ENCODE peak calls at places on chromosomes 3 and 15, in eight cellular contexts. G is SK-N-SH, A is stomach, Z is GM12878, I is upper lobe of left lung, H is transverse colon, U is H1, O is K562. B is an unnamed sample.

GRCh38 chr15:78676424-78677110 is 35.6 kb upstream of the CHRNB4 start:
- DNase-seq in O (no peak), Z (no peak), U (no peak), G (no peak), H (no peak), A (no peak), I (peak), B (peak)

GRCh38 chr3:83403927-83404326 is 1554.9 kb upstream of the CADM2 start:
- DNase-seq in Z (no peak), U (no peak), H (no peak), A (no peak), O (no peak), G (no peak), I (peak), B (no peak)

GRCh38 chr15:27481768-27482167 is 510.8 kb downstream of the GABRG3 start:
- DNase-seq in G (no peak), Z (no peak), O (no peak), H (no peak), A (no peak), I (no peak), U (no peak), B (no peak)

GRCh38 chr3:172315401-172316091 is 132.7 kb downstream of the GHSR start:
- DNase-seq in H (peak), I (no peak), U (no peak), Z (no peak), A (no peak), O (peak), G (no peak), B (peak)

GRCh38 chr3:72317491-72317890 is 530.8 kb downstream of the SHQ1 start:
- DNase-seq in H (no peak), Z (no peak), G (no peak), O (no peak), A (peak), I (no peak), U (no peak), B (no peak)

GRCh38 chr3:179398574-179399249 is 51.2 kb downstream of the MFN1 start:
- DNase-seq in O (no peak), U (no peak), I (no peak), G (no peak), H (no peak), Z (no peak), A (no peak), B (no peak)

GRCh38 chr3:139758654-139759291 is 81.0 kb upstream of the NMNAT3 start:
- DNase-seq in G (no peak), I (no peak), H (no peak), Z (no peak), A (no peak), O (no peak), U (no peak), B (no peak)

GRCh38 chr3:30319713-30320112 is 286.7 kb upstream of the TGFBR2 start:
- DNase-seq in U (peak), H (peak), O (no peak), Z (no peak), I (no peak), G (peak), A (no peak), B (no peak)

GRCh38 chr3:195908439-195909293 is at the start of gene TNK2:
- DNase-seq in U (peak), I (peak), G (peak), O (no peak), A (peak), Z (no peak), H (peak), B (peak)

GRCh38 chr3:173275740-173276139 is 121.8 kb upstream of the NLGN1 start:
- DNase-seq in H (no peak), A (no peak), I (no peak), O (peak), Z (no peak), U (no peak), G (no peak), B (no peak)

GRCh38 chr15:95146476-95146875 is 915.1 kb downstream of the MCTP2 start:
- DNase-seq in O (no peak), H (no peak), I (no peak), Z (no peak), A (no peak), G (no peak), U (no peak), B (no peak)

GRCh38 chr3:62013931-62014330 is 359.4 kb downstream of the FEZF2 start:
- DNase-seq in U (no peak), G (no peak), Z (no peak), O (no peak), A (no peak), H (no peak), I (no peak), B (no peak)

DNA sequence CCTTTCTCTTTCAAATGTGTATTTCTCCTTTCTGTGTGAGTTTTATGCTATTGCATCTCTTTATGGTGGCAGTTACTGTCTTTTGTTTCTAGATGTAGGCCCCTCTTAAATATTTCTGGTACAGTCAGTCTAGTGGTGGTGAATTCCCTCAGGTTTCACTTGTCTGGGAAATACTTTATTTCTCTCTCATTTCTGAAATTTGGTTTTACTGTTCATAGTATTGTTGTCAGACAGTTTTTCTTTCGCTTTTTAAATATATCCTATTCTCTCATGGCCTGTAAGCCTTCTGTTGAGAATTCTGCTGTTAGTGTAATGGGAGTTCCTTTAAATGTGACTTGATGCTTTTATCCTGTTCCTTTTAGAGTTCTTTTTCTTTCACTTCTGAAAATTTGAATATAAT is 874.0 kb downstream of the PLOD2 start:
- DNase-seq in Z (no peak), A (no peak), O (no peak), H (no peak), U (no peak), I (no peak), G (no peak), B (no peak)
- TF ChIP-seq EP300 in Z (no peak), A (no peak), O (no peak), H (no peak), U (no peak), I (no peak), G (no peak), B (no peak)

GRCh38 chr15:66613743-66614142 is 47.9 kb upstream of the LCTL start:
- DNase-seq in I (no peak), G (no peak), O (no peak), U (no peak), H (no peak), Z (no peak), A (no peak), B (no peak)
- TF ChIP-seq POLR2AphosphoS5 in I (no peak), G (no peak), O (no peak), U (no peak), H (no peak), Z (no peak), A (no peak), B (no peak)

DNA sequence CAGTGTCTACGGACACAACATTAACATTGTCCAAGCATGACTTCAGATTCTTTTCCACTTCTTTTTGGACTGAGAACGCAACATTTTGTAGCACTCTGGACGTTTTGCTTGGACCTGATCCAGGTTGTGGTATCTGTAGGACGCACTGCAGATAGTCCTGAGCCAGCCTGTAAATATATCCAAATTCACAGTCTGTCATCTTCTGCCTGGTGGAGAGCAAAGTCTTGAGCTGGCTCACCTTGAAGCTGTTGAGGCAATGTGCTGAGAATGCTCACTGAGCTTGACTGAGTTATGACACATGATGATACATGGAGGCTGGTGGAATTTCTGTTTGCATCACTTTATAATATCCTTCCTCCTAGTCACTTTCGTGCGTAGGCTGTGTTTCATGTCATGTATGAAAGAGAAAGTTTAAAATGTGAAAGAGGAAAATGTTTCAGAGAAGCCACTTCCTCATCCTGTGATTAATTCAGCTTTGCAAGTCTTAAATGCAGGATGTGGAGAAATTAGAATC is at the start of gene BCL2A1:
- DNase-seq in O (no peak), Z (peak), H (peak), I (no peak), U (no peak), G (no peak), A (peak), B (no peak)
- TF ChIP-seq EP300 in O (no peak), Z (peak), H (no peak), I (peak), U (no peak), G (no peak), A (no peak), B (no peak)

GRCh38 chr3:95911767-95912166 is 902.6 kb upstream of the EPHA6 start:
- DNase-seq in A (no peak), O (no peak), I (peak), G (no peak), Z (no peak), U (no peak), H (no peak), B (no peak)
- TF ChIP-seq POLR2AphosphoS5 in A (no peak), O (no peak), I (no peak), G (no peak), Z (no peak), U (no peak), H (no peak), B (no peak)

GRCh38 chr3:39762537-39762936 is 46.9 kb upstream of the MYRIP start:
- DNase-seq in G (no peak), A (no peak), Z (no peak), I (no peak), H (no peak), U (no peak), O (no peak), B (no peak)

GRCh38 chr3:39757312-39757711 is 52.1 kb upstream of the MYRIP start:
- DNase-seq in A (no peak), O (no peak), Z (no peak), G (no peak), I (no peak), H (no peak), U (no peak), B (no peak)

GRCh38 chr3:39763390-39763789 is 46.0 kb upstream of the MYRIP start:
- DNase-seq in I (no peak), H (no peak), Z (no peak), G (no peak), U (no peak), O (no peak), A (no peak), B (no peak)

GRCh38 chr3:39755100-39755499 is 54.3 kb upstream of the MYRIP start:
- DNase-seq in G (no peak), A (no peak), Z (no peak), O (no peak), I (no peak), H (no peak), U (no peak), B (no peak)

GRCh38 chr3:39760325-39760724 is 49.1 kb upstream of the MYRIP start:
- DNase-seq in U (no peak), O (no peak), H (no peak), A (no peak), I (no peak), Z (no peak), G (no peak), B (no peak)
- TF ChIP-seq EP300 in U (no peak), O (no peak), H (no peak), A (no peak), I (no peak), Z (no peak), G (no peak), B (no peak)

GRCh38 chr3:132034486-132035464 is at the start of gene CPNE4:
- DNase-seq in U (peak), G (peak), A (peak), Z (no peak), H (peak), I (peak), O (peak), B (peak)
- TF ChIP-seq POLR2AphosphoS5 in U (no peak), G (no peak), A (no peak), Z (no peak), H (no peak), I (no peak), O (no peak), B (no peak)

GRCh38 chr3:188212308-188212969 is 58.5 kb downstream of the LPP start:
- DNase-seq in Z (no peak), H (no peak), U (no peak), O (no peak), G (no peak), I (no peak), A (no peak), B (peak)
- TF ChIP-seq EP300 in Z (no peak), H (peak), U (no peak), O (no peak), G (no peak), I (peak), A (peak), B (peak)

DNA sequence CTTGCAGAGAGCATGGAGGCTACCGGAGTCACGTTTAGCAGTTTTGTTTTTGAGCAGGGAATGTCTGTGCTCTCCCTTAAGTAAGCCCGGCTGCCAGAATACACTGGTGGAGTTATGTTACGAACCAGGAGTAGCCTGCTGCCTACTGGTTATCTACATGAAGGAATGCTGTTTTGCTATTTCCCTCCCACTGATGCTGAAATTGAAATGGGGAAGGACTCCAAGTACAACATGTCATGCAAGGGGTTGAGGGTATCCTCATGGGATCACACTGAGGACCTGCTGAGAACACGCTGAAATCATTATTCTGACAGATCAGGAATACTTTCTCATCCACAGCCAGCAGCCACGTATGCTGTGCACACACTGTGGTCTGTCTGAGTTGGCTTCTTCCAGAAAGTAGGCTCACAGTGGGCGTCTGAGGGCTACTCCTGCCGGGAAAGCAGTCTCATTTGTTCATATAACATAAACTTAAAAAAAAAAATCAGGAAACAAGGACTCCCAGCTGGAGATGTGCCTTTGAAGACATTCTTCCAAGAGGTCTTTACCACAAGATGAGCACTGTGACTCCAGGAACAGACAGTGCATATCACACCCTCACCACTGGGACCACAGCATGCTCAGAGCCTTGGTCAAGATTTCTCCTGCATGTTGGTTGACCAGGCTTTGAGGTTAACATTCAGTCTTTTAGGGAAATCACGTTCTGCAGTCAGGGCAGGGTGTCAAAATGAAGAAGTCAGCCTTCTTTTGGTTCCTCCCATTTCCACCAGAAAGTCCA is 300.4 kb upstream of the RASGRP1 start:
- DNase-seq in G (no peak), H (no peak), A (no peak), O (no peak), U (no peak), Z (no peak), I (no peak), B (peak)
- TF ChIP-seq POLR2AphosphoS5 in G (no peak), H (no peak), A (peak), O (no peak), U (no peak), Z (no peak), I (peak), B (peak)

GRCh38 chr15:57647071-57647790 is 55.5 kb downstream of the MYZAP start:
- DNase-seq in I (no peak), Z (no peak), A (no peak), G (no peak), O (no peak), H (no peak), U (no peak), B (no peak)
- TF ChIP-seq EP300 in I (no peak), Z (no peak), A (no peak), G (no peak), O (no peak), H (no peak), U (no peak), B (no peak)

DNA sequence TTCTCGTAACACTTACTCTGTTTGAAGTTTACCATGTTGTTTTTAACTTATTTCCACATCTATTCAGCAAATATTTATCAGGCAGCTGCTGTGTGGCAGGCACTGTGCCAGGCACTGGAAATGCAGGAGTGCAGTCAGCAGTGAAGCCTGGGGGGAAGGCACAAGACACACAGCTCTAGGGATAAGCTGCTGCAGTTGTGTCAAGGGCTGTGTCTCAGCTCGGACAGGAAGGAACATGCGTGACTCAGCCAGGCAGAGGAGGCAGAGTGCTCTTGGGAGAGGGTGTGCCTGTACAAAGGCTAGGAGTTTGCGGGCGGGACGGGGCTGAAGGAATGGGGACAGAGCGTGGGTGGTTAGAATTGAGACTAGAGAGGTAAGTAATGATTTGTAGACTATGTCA is 24.7 kb downstream of the LYSMD4 start:
- DNase-seq in I (no peak), G (no peak), Z (no peak), A (peak), O (no peak), H (peak), U (no peak), B (peak)
- TF ChIP-seq POLR2AphosphoS5 in I (peak), G (no peak), Z (no peak), A (peak), O (no peak), H (peak), U (no peak), B (no peak)

B was measured in sigmoid colon.